ENCODE peak calls at places on chromosomes 3 and 15, in four cellular contexts. One of them, this sample, is unnamed.

GRCh38 chr3:139113766-139114165 is 69.1 kb upstream of the PRR23C start:
- DNase-seq in GDM1: no peak
- DNase-seq in EH: no peak
- DNase-seq in naive thymus-derived CD4-positive, alpha-beta T cell: no peak
- DNase-seq in this sample: no peak

GRCh38 chr15:53884441-53884840 is 93.8 kb upstream of the UNC13C start:
- DNase-seq in GDM1: no peak
- DNase-seq in EH: no peak
- DNase-seq in naive thymus-derived CD4-positive, alpha-beta T cell: no peak
- DNase-seq in this sample: no peak

GRCh38 chr3:115862824-115863223 is 239.5 kb downstream of the GAP43 start:
- DNase-seq in EH: no peak
- DNase-seq in naive thymus-derived CD4-positive, alpha-beta T cell: no peak
- DNase-seq in GDM1: no peak
- DNase-seq in this sample: no peak

GRCh38 chr3:184687363-184688049 is 24.4 kb downstream of the MAGEF1 start:
- DNase-seq in naive thymus-derived CD4-positive, alpha-beta T cell: no peak
- DNase-seq in EH: no peak
- DNase-seq in GDM1: peak; percentile 91
- DNase-seq in this sample: no peak

GRCh38 chr3:9386501-9387321 is 10.7 kb upstream of the SETD5 start:
- DNase-seq in EH: no peak
- DNase-seq in GDM1: no peak
- DNase-seq in naive thymus-derived CD4-positive, alpha-beta T cell: no peak
- DNase-seq in this sample: no peak

GRCh38 chr3:44993471-44994205 is 17.6 kb downstream of the EXOSC7 start:
- DNase-seq in naive thymus-derived CD4-positive, alpha-beta T cell: no peak
- DNase-seq in EH: peak; percentile 92
- DNase-seq in GDM1: no peak
- DNase-seq in this sample: peak; percentile 62

GRCh38 chr3:15758297-15758696 is 39.5 kb downstream of the ANKRD28 start:
- DNase-seq in EH: no peak
- DNase-seq in GDM1: no peak
- DNase-seq in naive thymus-derived CD4-positive, alpha-beta T cell: no peak
- DNase-seq in this sample: no peak

GRCh38 chr3:79361748-79362378 is 405.9 kb downstream of the ROBO1 start:
- DNase-seq in naive thymus-derived CD4-positive, alpha-beta T cell: no peak
- DNase-seq in EH: peak; percentile 53
- DNase-seq in GDM1: no peak
- DNase-seq in this sample: peak; percentile 87

GRCh38 chr15:46442196-46442595 is 807.4 kb downstream of the SQOR start:
- DNase-seq in naive thymus-derived CD4-positive, alpha-beta T cell: no peak
- DNase-seq in EH: peak; percentile 87
- DNase-seq in GDM1: no peak
- DNase-seq in this sample: no peak

GRCh38 chr3:102225407-102226132 is 209.2 kb upstream of the ZPLD1 start:
- DNase-seq in naive thymus-derived CD4-positive, alpha-beta T cell: peak; percentile 44
- DNase-seq in EH: peak; percentile 83
- DNase-seq in GDM1: peak; percentile 24
- DNase-seq in this sample: peak; percentile 84

GRCh38 chr3:196186661-196187573 is 24.3 kb downstream of the ZDHHC19 start:
- DNase-seq in GDM1: no peak
- DNase-seq in EH: no peak
- DNase-seq in naive thymus-derived CD4-positive, alpha-beta T cell: no peak
- DNase-seq in this sample: no peak

GRCh38 chr15:57861039-57861638 is 154.6 kb downstream of the POLR2M start:
- DNase-seq in GDM1: peak; percentile 41
- DNase-seq in naive thymus-derived CD4-positive, alpha-beta T cell: peak; percentile 53
- DNase-seq in EH: peak; percentile 73
- DNase-seq in this sample: peak; percentile 87

GRCh38 chr15:36931434-36931833 is 168.9 kb downstream of the MEIS2 start:
- DNase-seq in naive thymus-derived CD4-positive, alpha-beta T cell: no peak
- DNase-seq in EH: no peak
- DNase-seq in GDM1: no peak
- DNase-seq in this sample: no peak

GRCh38 chr3:49531218-49531617 is 23.1 kb upstream of the BSN start:
- DNase-seq in naive thymus-derived CD4-positive, alpha-beta T cell: no peak
- DNase-seq in GDM1: no peak
- DNase-seq in EH: no peak
- DNase-seq in this sample: no peak

GRCh38 chr3:150314248-150315027 is 93.7 kb upstream of the TSC22D2 start:
- DNase-seq in EH: no peak
- DNase-seq in GDM1: no peak
- DNase-seq in naive thymus-derived CD4-positive, alpha-beta T cell: no peak
- DNase-seq in this sample: no peak

GRCh38 chr15:40578892-40579291 is 9.8 kb downstream of the RPUSD2 start:
- DNase-seq in GDM1: no peak
- DNase-seq in naive thymus-derived CD4-positive, alpha-beta T cell: no peak
- DNase-seq in EH: no peak
- DNase-seq in this sample: no peak

GRCh38 chr15:96342611-96343528 is 12.4 kb downstream of the NR2F2 start:
- DNase-seq in naive thymus-derived CD4-positive, alpha-beta T cell: no peak
- DNase-seq in EH: no peak
- DNase-seq in GDM1: no peak
- DNase-seq in this sample: no peak

GRCh38 chr3:123688241-123688747 is 103.4 kb upstream of the HACD2 start:
- DNase-seq in GDM1: no peak
- DNase-seq in naive thymus-derived CD4-positive, alpha-beta T cell: no peak
- DNase-seq in EH: peak; percentile 98
- DNase-seq in this sample: peak; percentile 68

GRCh38 chr3:73508330-73508954 is 116.3 kb downstream of the PDZRN3 start:
- DNase-seq in EH: peak; percentile 77
- DNase-seq in naive thymus-derived CD4-positive, alpha-beta T cell: peak; percentile 15
- DNase-seq in GDM1: no peak
- DNase-seq in this sample: peak; percentile 90